ENCODE peak calls at places on chromosomes 12 and 14, in seven cellular contexts. J, V, P, I, N, U and Q are unnamed samples.

GRCh38 chr12:95547522-95548055 is 3.7 kb downstream of the USP44 start:
- DNase-seq in J (peak; percentile 67), V (peak; percentile 17), P (no peak), I (no peak), N (no peak), U (peak; percentile 96), Q (peak; percentile 29)

GRCh38 chr12:109730306-109731145 is 16.9 kb downstream of the FAM222A start:
- DNase-seq in J (no peak), V (no peak), P (no peak), I (peak; percentile 74), N (peak; percentile 5), U (no peak), Q (no peak)

GRCh38 chr14:20400965-20401593 is 12.2 kb downstream of the TEP1 start:
- DNase-seq in J (no peak), V (no peak), P (no peak), I (peak; percentile 20), N (no peak), U (peak; percentile 24), Q (no peak)

GRCh38 chr12:26317942-26318565 is 122.7 kb downstream of the SSPN start:
- DNase-seq in J (peak; percentile 36), V (peak; percentile 70), P (no peak), I (no peak), N (no peak), U (peak; percentile 84), Q (no peak)

GRCh38 chr14:35897616-35898111 is 71.5 kb downstream of the BRMS1L start:
- DNase-seq in J (no peak), V (no peak), P (no peak), I (no peak), N (no peak), U (no peak), Q (no peak)

GRCh38 chr12:108996320-108996719 is 24.5 kb downstream of the SVOP start:
- DNase-seq in J (no peak), V (no peak), P (no peak), I (no peak), N (no peak), U (no peak), Q (no peak)

GRCh38 chr12:98355322-98355721 is 160.1 kb upstream of the TMPO start:
- DNase-seq in J (peak; percentile 27), V (peak; percentile 46), P (no peak), I (no peak), N (no peak), U (peak; percentile 54), Q (no peak)

GRCh38 chr14:94795372-94795771 is 25.5 kb upstream of the GSC start:
- DNase-seq in J (no peak), V (no peak), P (no peak), I (no peak), N (no peak), U (no peak), Q (no peak)

GRCh38 chr12:49974677-49975369 is 2.1 kb downstream of the AQP6 start:
- DNase-seq in J (no peak), V (no peak), P (no peak), I (no peak), N (no peak), U (no peak), Q (no peak)

GRCh38 chr12:106135075-106135474 is 3.7 kb downstream of the NUAK1 start:
- DNase-seq in J (peak; percentile 65), V (peak; percentile 57), P (no peak), I (no peak), N (no peak), U (peak; percentile 41), Q (no peak)

GRCh38 chr12:119949145-119949544 is 39.9 kb upstream of the BICDL1 start:
- DNase-seq in J (no peak), V (no peak), P (no peak), I (no peak), N (no peak), U (no peak), Q (no peak)

GRCh38 chr12:45547822-45548221 is 181.7 kb upstream of the ARID2 start:
- DNase-seq in J (peak; percentile 5), V (peak; percentile 29), P (no peak), I (no peak), N (no peak), U (peak; percentile 13), Q (no peak)
- TF ChIP-seq CTCF in J (peak; percentile 19), V (peak; percentile 29), P (no peak), I (no peak), N (no peak), U (peak; percentile 21), Q (peak; percentile 17)

GRCh38 chr12:66352197-66352596 is 49.9 kb downstream of the HELB start:
- DNase-seq in J (peak; percentile 20), V (peak; percentile 29), P (peak; percentile 20), I (no peak), N (peak; percentile 17), U (peak; percentile 34), Q (peak; percentile 28)

GRCh38 chr12:66351301-66351700 is 49.0 kb downstream of the HELB start:
- DNase-seq in J (no peak), V (no peak), P (no peak), I (no peak), N (no peak), U (no peak), Q (no peak)

GRCh38 chr12:66352899-66353298 is 50.6 kb downstream of the HELB start:
- DNase-seq in J (no peak), V (no peak), P (no peak), I (no peak), N (no peak), U (no peak), Q (no peak)

GRCh38 chr12:66359300-66359699 is 57.0 kb downstream of the HELB start:
- DNase-seq in J (no peak), V (no peak), P (no peak), I (no peak), N (no peak), U (no peak), Q (no peak)

GRCh38 chr12:66354291-66354690 is 52.0 kb downstream of the HELB start:
- DNase-seq in J (no peak), V (no peak), P (no peak), I (no peak), N (no peak), U (no peak), Q (no peak)
- TF ChIP-seq CTCF in J (no peak), V (no peak), P (no peak), I (no peak), N (no peak), U (no peak), Q (no peak)

GRCh38 chr12:129571901-129572494 is 331.8 kb downstream of the TMEM132D start:
- DNase-seq in J (no peak), V (no peak), P (no peak), I (no peak), N (no peak), U (no peak), Q (no peak)

GRCh38 chr12:129563266-129563665 is 340.6 kb downstream of the TMEM132D start:
- DNase-seq in J (no peak), V (no peak), P (no peak), I (no peak), N (no peak), U (no peak), Q (no peak)

GRCh38 chr12:129564768-129565167 is 339.1 kb downstream of the TMEM132D start:
- DNase-seq in J (no peak), V (no peak), P (no peak), I (no peak), N (no peak), U (no peak), Q (no peak)

GRCh38 chr12:129570796-129571400 is 332.9 kb downstream of the TMEM132D start:
- DNase-seq in J (no peak), V (no peak), P (no peak), I (no peak), N (no peak), U (no peak), Q (no peak)

GRCh38 chr12:129566800-129567199 is 337.0 kb downstream of the TMEM132D start:
- DNase-seq in J (no peak), V (no peak), P (no peak), I (no peak), N (no peak), U (no peak), Q (no peak)
- TF ChIP-seq CTCF in J (no peak), V (no peak), P (no peak), I (no peak), N (no peak), U (no peak), Q (no peak)

GRCh38 chr14:58947816-58948440 is 240.5 kb upstream of the DAAM1 start:
- DNase-seq in J (no peak), V (no peak), P (no peak), I (no peak), N (no peak), U (no peak), Q (no peak)
- TF ChIP-seq CTCF in J (no peak), V (no peak), P (no peak), I (no peak), N (no peak), U (no peak), Q (no peak)

DNA sequence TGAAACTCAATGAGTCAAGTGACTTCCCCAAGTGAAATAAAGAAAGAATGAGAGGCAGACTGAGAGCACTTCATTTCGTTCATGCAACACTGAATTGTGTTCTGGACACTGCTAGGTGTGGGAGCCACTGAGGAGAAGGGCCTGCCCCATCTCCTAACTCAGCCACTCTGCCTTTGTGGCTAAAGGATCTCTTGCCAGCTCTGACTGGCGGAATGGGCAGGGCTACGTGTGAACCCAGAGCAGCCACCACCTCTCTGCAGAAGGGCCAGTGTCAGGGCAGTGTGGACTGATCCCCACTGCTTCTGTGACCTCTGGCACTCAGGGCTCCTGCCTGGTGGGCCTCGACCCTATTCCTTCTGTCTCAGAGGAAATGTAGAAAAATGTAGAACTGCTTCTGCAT is 46.5 kb upstream of the GZMB start:
- DNase-seq in J (no peak), V (no peak), P (no peak), I (no peak), N (no peak), U (no peak), Q (no peak)
- TF ChIP-seq CTCF in J (no peak), V (no peak), P (no peak), I (no peak), N (no peak), U (no peak), Q (no peak)

GRCh38 chr12:122026706-122027328 is 5.1 kb downstream of the BCL7A start:
- DNase-seq in J (no peak), V (no peak), P (no peak), I (no peak), N (no peak), U (no peak), Q (no peak)
- TF ChIP-seq CTCF in J (no peak), V (no peak), P (no peak), I (no peak), N (no peak), U (no peak), Q (no peak)

GRCh38 chr12:47868552-47869031 is 36.2 kb downstream of the VDR start:
- DNase-seq in J (no peak), V (no peak), P (no peak), I (no peak), N (no peak), U (no peak), Q (peak; percentile 63)

GRCh38 chr12:47868041-47868440 is 36.8 kb downstream of the VDR start:
- DNase-seq in J (peak; percentile 41), V (peak; percentile 42), P (no peak), I (no peak), N (no peak), U (no peak), Q (no peak)

GRCh38 chr12:47867496-47867941 is 37.3 kb downstream of the VDR start:
- DNase-seq in J (peak; percentile 85), V (peak; percentile 90), P (no peak), I (no peak), N (no peak), U (peak; percentile 96), Q (no peak)

GRCh38 chr12:47874316-47874715 is 30.5 kb downstream of the VDR start:
- DNase-seq in J (no peak), V (no peak), P (no peak), I (no peak), N (no peak), U (no peak), Q (no peak)

GRCh38 chr12:47870175-47870781 is 34.5 kb downstream of the VDR start:
- DNase-seq in J (peak; percentile 70), V (peak; percentile 29), P (peak; percentile 36), I (no peak), N (peak; percentile 51), U (no peak), Q (no peak)
- TF ChIP-seq CTCF in J (peak; percentile 64), V (peak; percentile 48), P (peak; percentile 52), I (no peak), N (peak; percentile 47), U (peak; percentile 42), Q (peak; percentile 26)